ENCODE peak calls at places on chromosomes 3 and 15, in nine cellular contexts. U is SW 1271, E is AG08396, W is foreskin fibroblast, B is cardiac fibroblast, V is fibroblast of mammary gland, T is activated T-cell treated with anti-CD3 and anti-CD28 coated beads for 24 hours, F is EL, A is A673. H is an unnamed sample.

GRCh38 chr3:18207232-18207631 is 217.9 kb downstream of the SATB1 start:
- DNase-seq in W (no peak), V (no peak), E (no peak), F (no peak), T (no peak), A (no peak), B (no peak), U (no peak), H (no peak)

GRCh38 chr3:150319900-150320299 is 88.2 kb upstream of the TSC22D2 start:
- DNase-seq in F (peak; percentile 98), U (peak; percentile 88), E (peak; percentile 82), A (peak; percentile 40), W (peak; percentile 95), T (no peak), B (peak; percentile 72), V (peak; percentile 98), H (no peak)

GRCh38 chr3:95705786-95706418 is 1108.5 kb upstream of the EPHA6 start:
- DNase-seq in V (peak; percentile 2), F (no peak), A (no peak), W (no peak), E (no peak), U (no peak), B (no peak), T (no peak), H (no peak)

GRCh38 chr3:59052803-59053411 is 3.1 kb upstream of the CFAP20DC start:
- DNase-seq in F (peak; percentile 53), A (peak; percentile 26), B (peak; percentile 66), T (no peak), W (peak; percentile 41), E (peak; percentile 25), V (peak; percentile 62), U (peak; percentile 11), H (no peak)

GRCh38 chr3:111548060-111548459 is 6.1 kb downstream of the CD96 start:
- DNase-seq in V (peak; percentile 7), B (no peak), T (no peak), F (no peak), A (no peak), W (no peak), U (no peak), E (no peak), H (no peak)

GRCh38 chr15:34217587-34218225 is 7.1 kb upstream of the EMC4 start:
- DNase-seq in W (peak; percentile 48), E (no peak), F (peak; percentile 76), A (peak; percentile 21), V (peak; percentile 68), T (no peak), U (no peak), B (no peak), H (no peak)

GRCh38 chr3:182682263-182683229 is 110.8 kb upstream of the ATP11B start:
- DNase-seq in F (peak; percentile 46), W (peak; percentile 12), B (peak; percentile 43), U (no peak), A (peak; percentile 59), V (peak; percentile 19), E (peak; percentile 70), T (peak; percentile 40), H (peak; percentile 75)

GRCh38 chr15:25345943-25346342 is 92.9 kb downstream of the UBE3A start:
- DNase-seq in T (no peak), A (no peak), W (no peak), U (no peak), E (peak; percentile 14), F (peak; percentile 20), B (peak; percentile 57), V (peak; percentile 39), H (no peak)

GRCh38 chr3:19881036-19881435 is 53.0 kb downstream of the EFHB start:
- DNase-seq in V (no peak), W (no peak), F (no peak), U (no peak), T (no peak), B (no peak), A (no peak), E (no peak), H (no peak)

GRCh38 chr15:50883903-50884302 is 24.6 kb upstream of the AP4E1 start:
- DNase-seq in B (peak; percentile 65), E (no peak), A (peak; percentile 41), V (peak; percentile 78), F (peak; percentile 76), W (peak; percentile 35), T (no peak), U (no peak), H (no peak)

GRCh38 chr3:147431746-147432145 is 22.6 kb downstream of the ZIC1 start:
- DNase-seq in E (no peak), T (no peak), B (no peak), U (no peak), A (no peak), F (no peak), W (peak; percentile 37), V (peak; percentile 69), H (no peak)

H was measured in mucosa of descending colon.